ENCODE peak calls at places on chromosomes 12 and 14, in four cellular contexts. One of them, this sample, is unnamed.

GRCh38 chr14:55691659-55692058 is 111.7 kb downstream of the KTN1 start:
- DNase-seq in neural progenitor cell: no peak
- DNase-seq in left ventricle myocardium inferior: no peak
- DNase-seq in CD8-positive, alpha-beta T cell: no peak
- DNase-seq in this sample: no peak

GRCh38 chr12:31662176-31662849 is 2.8 kb downstream of the ETFBKMT start:
- DNase-seq in neural progenitor cell: no peak
- DNase-seq in CD8-positive, alpha-beta T cell: no peak
- DNase-seq in left ventricle myocardium inferior: no peak
- DNase-seq in this sample: no peak

GRCh38 chr12:93667672-93668071 is 9.5 kb upstream of the CRADD start:
- DNase-seq in left ventricle myocardium inferior: no peak
- DNase-seq in neural progenitor cell: no peak
- DNase-seq in CD8-positive, alpha-beta T cell: no peak
- DNase-seq in this sample: no peak

GRCh38 chr14:22552001-22552826 is 36.8 kb downstream of the DAD1 start:
- DNase-seq in CD8-positive, alpha-beta T cell: no peak
- DNase-seq in neural progenitor cell: no peak
- DNase-seq in left ventricle myocardium inferior: no peak
- DNase-seq in this sample: no peak

GRCh38 chr12:25099010-25099409 is 96.0 kb downstream of the DNAI7 start:
- DNase-seq in CD8-positive, alpha-beta T cell: no peak
- DNase-seq in neural progenitor cell: no peak
- DNase-seq in left ventricle myocardium inferior: no peak
- DNase-seq in this sample: no peak

GRCh38 chr12:1644523-1645438 is 15.8 kb downstream of the WNT5B start:
- DNase-seq in CD8-positive, alpha-beta T cell: no peak
- DNase-seq in neural progenitor cell: no peak
- DNase-seq in left ventricle myocardium inferior: peak; percentile 88
- DNase-seq in this sample: no peak

GRCh38 chr14:60095781-60096450 is 4.2 kb downstream of the PCNX4 start:
- DNase-seq in neural progenitor cell: no peak
- DNase-seq in CD8-positive, alpha-beta T cell: no peak
- DNase-seq in left ventricle myocardium inferior: no peak
- DNase-seq in this sample: no peak

GRCh38 chr12:44525806-44526654 is 350.1 kb downstream of the NELL2 start:
- DNase-seq in neural progenitor cell: no peak
- DNase-seq in left ventricle myocardium inferior: no peak
- DNase-seq in CD8-positive, alpha-beta T cell: no peak
- DNase-seq in this sample: no peak

GRCh38 chr12:124404162-124404561 is 109.3 kb downstream of the RFLNA start:
- DNase-seq in CD8-positive, alpha-beta T cell: no peak
- DNase-seq in left ventricle myocardium inferior: no peak
- DNase-seq in neural progenitor cell: no peak
- DNase-seq in this sample: no peak

GRCh38 chr12:94174576-94174975 is 26.2 kb downstream of the PLXNC1 start:
- DNase-seq in left ventricle myocardium inferior: peak; percentile 37
- DNase-seq in neural progenitor cell: no peak
- DNase-seq in CD8-positive, alpha-beta T cell: peak; percentile 37
- DNase-seq in this sample: no peak

GRCh38 chr14:65002586-65003210 is 16.0 kb downstream of the FNTB start:
- DNase-seq in CD8-positive, alpha-beta T cell: no peak
- DNase-seq in left ventricle myocardium inferior: no peak
- DNase-seq in neural progenitor cell: no peak
- DNase-seq in this sample: no peak

GRCh38 chr12:120115066-120115465 is 1.5 kb downstream of the RAB35 start:
- DNase-seq in neural progenitor cell: no peak
- DNase-seq in CD8-positive, alpha-beta T cell: no peak
- DNase-seq in left ventricle myocardium inferior: no peak
- DNase-seq in this sample: no peak

GRCh38 chr12:131102991-131103609 is 149.4 kb downstream of the ADGRD1 start:
- DNase-seq in left ventricle myocardium inferior: no peak
- DNase-seq in neural progenitor cell: peak; percentile 68
- DNase-seq in CD8-positive, alpha-beta T cell: no peak
- DNase-seq in this sample: no peak

GRCh38 chr12:62625238-62625637 is 158.6 kb downstream of the MON2 start:
- DNase-seq in CD8-positive, alpha-beta T cell: no peak
- DNase-seq in neural progenitor cell: no peak
- DNase-seq in left ventricle myocardium inferior: no peak
- DNase-seq in this sample: no peak

GRCh38 chr14:100108840-100109593 is 43.8 kb downstream of the EVL start:
- DNase-seq in CD8-positive, alpha-beta T cell: no peak
- DNase-seq in left ventricle myocardium inferior: no peak
- DNase-seq in neural progenitor cell: no peak
- DNase-seq in this sample: no peak

GRCh38 chr14:56659964-56660551 is 80.5 kb downstream of the TMEM260 start:
- DNase-seq in neural progenitor cell: peak; percentile 62
- DNase-seq in left ventricle myocardium inferior: no peak
- DNase-seq in CD8-positive, alpha-beta T cell: no peak
- DNase-seq in this sample: no peak

GRCh38 chr12:105935981-105936380 is 202.8 kb downstream of the NUAK1 start:
- DNase-seq in neural progenitor cell: no peak
- DNase-seq in CD8-positive, alpha-beta T cell: no peak
- DNase-seq in left ventricle myocardium inferior: no peak
- DNase-seq in this sample: no peak

DNA sequence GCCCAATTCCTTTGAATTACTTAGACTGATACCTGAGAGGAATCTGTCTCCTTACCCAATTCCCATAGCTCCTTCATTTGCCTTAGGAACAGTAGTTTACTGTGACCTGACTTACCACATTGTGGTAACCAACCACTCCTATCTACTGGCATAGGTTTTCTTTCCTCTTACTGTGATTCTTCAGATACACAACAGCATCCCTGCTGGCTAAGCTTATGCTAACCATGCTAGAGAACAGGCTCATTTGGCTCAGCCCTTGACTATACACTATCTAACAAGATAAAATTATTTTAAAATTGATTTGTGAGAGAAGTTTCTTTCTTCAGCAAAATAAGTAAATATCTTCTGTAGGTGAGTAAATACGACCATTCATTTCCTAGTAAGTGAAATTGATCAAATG is 320.4 kb upstream of the DDHD1 start:
- DNase-seq in neural progenitor cell: peak; percentile 11
- DNase-seq in CD8-positive, alpha-beta T cell: no peak
- DNase-seq in left ventricle myocardium inferior: no peak
- DNase-seq in this sample: no peak
- TF ChIP-seq CTCF in neural progenitor cell: no peak
- TF ChIP-seq CTCF in CD8-positive, alpha-beta T cell: no peak
- TF ChIP-seq CTCF in left ventricle myocardium inferior: no peak
- TF ChIP-seq CTCF in this sample: no peak

DNA sequence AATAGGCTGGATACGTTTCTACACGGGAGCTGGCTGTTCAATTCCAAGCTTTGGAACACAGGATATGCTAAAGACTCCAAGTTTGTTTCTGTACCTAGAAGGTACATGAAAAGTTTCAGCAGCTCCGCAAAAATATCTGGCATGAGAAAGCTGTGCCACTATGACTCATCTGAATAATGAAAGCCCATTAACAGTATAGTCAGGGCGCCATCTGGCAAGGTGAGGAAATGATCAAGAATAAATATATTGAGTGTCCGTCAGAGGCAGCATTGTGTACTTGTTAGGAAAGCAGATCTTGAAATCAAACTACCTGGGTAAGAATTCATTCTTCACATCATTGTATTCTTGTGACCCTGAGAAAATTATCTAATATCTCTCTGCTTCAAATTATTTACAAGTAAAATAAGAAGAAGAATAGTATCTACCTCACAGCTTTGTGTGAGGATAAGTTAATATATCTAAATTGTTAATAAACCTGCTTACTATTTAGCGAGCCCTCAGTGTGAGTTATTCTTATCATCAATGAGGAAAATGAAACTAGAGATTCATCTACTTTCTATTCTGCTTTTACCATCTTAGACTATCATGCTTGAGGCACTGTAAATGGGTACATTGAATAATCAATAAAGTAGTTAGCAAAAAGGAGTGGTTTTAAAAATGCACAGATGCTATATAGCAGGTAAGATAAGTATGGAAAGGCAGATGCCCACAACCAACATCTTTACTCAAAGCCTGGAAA is 53.5 kb downstream of the FSCB start:
- DNase-seq in neural progenitor cell: no peak
- DNase-seq in CD8-positive, alpha-beta T cell: no peak
- DNase-seq in left ventricle myocardium inferior: no peak
- DNase-seq in this sample: no peak
- TF ChIP-seq CTCF in neural progenitor cell: no peak
- TF ChIP-seq CTCF in CD8-positive, alpha-beta T cell: no peak
- TF ChIP-seq CTCF in left ventricle myocardium inferior: no peak
- TF ChIP-seq CTCF in this sample: no peak

GRCh38 chr14:20866963-20867362 is 24.2 kb upstream of the RNASE3 start:
- DNase-seq in left ventricle myocardium inferior: no peak
- DNase-seq in CD8-positive, alpha-beta T cell: no peak
- DNase-seq in neural progenitor cell: peak; percentile 50
- DNase-seq in this sample: no peak
- TF ChIP-seq CTCF in left ventricle myocardium inferior: peak; percentile 49
- TF ChIP-seq CTCF in CD8-positive, alpha-beta T cell: no peak
- TF ChIP-seq CTCF in neural progenitor cell: peak; percentile 71
- TF ChIP-seq CTCF in this sample: peak; percentile 63

GRCh38 chr12:56720696-56721615 is 4.1 kb downstream of the NACA start:
- DNase-seq in neural progenitor cell: no peak
- DNase-seq in CD8-positive, alpha-beta T cell: no peak
- DNase-seq in left ventricle myocardium inferior: no peak
- DNase-seq in this sample: no peak
- TF ChIP-seq CTCF in neural progenitor cell: no peak
- TF ChIP-seq CTCF in CD8-positive, alpha-beta T cell: no peak
- TF ChIP-seq CTCF in left ventricle myocardium inferior: no peak
- TF ChIP-seq CTCF in this sample: no peak

GRCh38 chr12:5201554-5202243 is 158.0 kb downstream of the KCNA5 start:
- DNase-seq in CD8-positive, alpha-beta T cell: no peak
- DNase-seq in neural progenitor cell: peak; percentile 64
- DNase-seq in left ventricle myocardium inferior: peak; percentile 44
- DNase-seq in this sample: no peak

GRCh38 chr12:5203274-5203673 is 159.6 kb downstream of the KCNA5 start:
- DNase-seq in CD8-positive, alpha-beta T cell: no peak
- DNase-seq in left ventricle myocardium inferior: no peak
- DNase-seq in neural progenitor cell: no peak
- DNase-seq in this sample: no peak

GRCh38 chr12:5204271-5204670 is 160.6 kb downstream of the KCNA5 start:
- DNase-seq in neural progenitor cell: peak; percentile 92
- DNase-seq in left ventricle myocardium inferior: no peak
- DNase-seq in CD8-positive, alpha-beta T cell: no peak
- DNase-seq in this sample: no peak

GRCh38 chr12:5197127-5197526 is 153.4 kb downstream of the KCNA5 start:
- DNase-seq in left ventricle myocardium inferior: no peak
- DNase-seq in CD8-positive, alpha-beta T cell: no peak
- DNase-seq in neural progenitor cell: no peak
- DNase-seq in this sample: no peak

GRCh38 chr12:5200276-5201087 is 156.8 kb downstream of the KCNA5 start:
- DNase-seq in left ventricle myocardium inferior: peak; percentile 53
- DNase-seq in CD8-positive, alpha-beta T cell: no peak
- DNase-seq in neural progenitor cell: peak; percentile 88
- DNase-seq in this sample: peak; percentile 88
- TF ChIP-seq CTCF in left ventricle myocardium inferior: peak; percentile 82
- TF ChIP-seq CTCF in CD8-positive, alpha-beta T cell: no peak
- TF ChIP-seq CTCF in neural progenitor cell: peak; percentile 97
- TF ChIP-seq CTCF in this sample: peak; percentile 99

GRCh38 chr14:40841886-40842285 is 764.8 kb upstream of the LRFN5 start:
- DNase-seq in neural progenitor cell: no peak
- DNase-seq in CD8-positive, alpha-beta T cell: no peak
- DNase-seq in left ventricle myocardium inferior: no peak
- DNase-seq in this sample: no peak

GRCh38 chr14:40842816-40843215 is 763.9 kb upstream of the LRFN5 start:
- DNase-seq in neural progenitor cell: no peak
- DNase-seq in CD8-positive, alpha-beta T cell: no peak
- DNase-seq in left ventricle myocardium inferior: no peak
- DNase-seq in this sample: no peak

DNA sequence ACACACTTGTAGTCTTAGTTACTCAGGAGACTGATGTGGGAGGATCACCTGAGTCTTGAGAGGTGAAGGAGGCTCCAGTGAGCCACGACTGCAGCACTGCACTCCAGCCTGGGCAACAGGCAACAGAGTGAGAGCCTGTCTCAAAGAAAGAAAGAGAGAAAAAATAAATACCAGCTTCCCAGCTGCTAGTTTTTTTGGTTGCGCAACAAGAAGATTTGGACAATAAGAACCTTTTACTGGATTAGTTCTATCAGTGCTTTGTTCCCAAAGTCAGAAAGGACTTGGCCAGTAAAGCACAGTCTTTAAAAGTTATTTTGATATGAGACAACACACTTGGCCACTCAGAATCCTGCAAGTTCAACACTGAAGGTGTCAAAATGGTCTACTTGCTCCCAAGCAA is 768.1 kb upstream of the LRFN5 start:
- DNase-seq in left ventricle myocardium inferior: no peak
- DNase-seq in neural progenitor cell: no peak
- DNase-seq in CD8-positive, alpha-beta T cell: no peak
- DNase-seq in this sample: no peak
- TF ChIP-seq CTCF in left ventricle myocardium inferior: no peak
- TF ChIP-seq CTCF in neural progenitor cell: no peak
- TF ChIP-seq CTCF in CD8-positive, alpha-beta T cell: no peak
- TF ChIP-seq CTCF in this sample: no peak